ENCODE peak calls at places on chromosomes 5 and 9, in six cellular contexts. Y, N, G, Q, M and P are unnamed samples.
A peak's percentile ranks its signal among the peaks of the same experiment; 100 is the strongest.

GRCh38 chr5:103258957-103259704 is 568 bp downstream of the MACIR start:
- DNase-seq in G (peak; percentile 17), Q (peak; percentile 16), Y (peak; percentile 28), M (peak; percentile 65), N (peak; percentile 67), P (peak; percentile 90)

GRCh38 chr9:128555180-128555721 is 2.9 kb downstream of the SPTAN1 start:
- DNase-seq in Q (peak; percentile 85), G (peak; percentile 52), M (peak; percentile 82), N (no peak), Y (peak; percentile 78), P (peak; percentile 76)

GRCh38 chr5:149921597-149921996 is 23.0 kb downstream of the PDE6A start:
- DNase-seq in Q (no peak), G (no peak), N (no peak), M (no peak), Y (no peak), P (no peak)

GRCh38 chr9:37293664-37294524 is 128.6 kb upstream of the GRHPR start:
- DNase-seq in Q (no peak), G (peak; percentile 24), Y (no peak), M (no peak), N (no peak), P (no peak)

GRCh38 chr9:14424323-14424722 is 110.4 kb upstream of the NFIB start:
- DNase-seq in N (no peak), M (peak; percentile 28), Y (no peak), Q (no peak), G (no peak), P (no peak)

GRCh38 chr9:876425-876824 is 34.9 kb downstream of the DMRT1 start:
- DNase-seq in Q (no peak), M (no peak), G (no peak), Y (no peak), N (no peak), P (no peak)

GRCh38 chr9:130265431-130266235 is at the start of gene HMCN2:
- DNase-seq in Q (no peak), Y (no peak), G (no peak), N (peak; percentile 53), M (no peak), P (peak; percentile 86)

GRCh38 chr5:172403822-172404221 is 50.5 kb downstream of the SH3PXD2B start:
- DNase-seq in M (no peak), Q (no peak), G (no peak), N (no peak), Y (no peak), P (no peak)

GRCh38 chr9:2621678-2622360 is at the start of gene VLDLR:
- DNase-seq in Q (no peak), M (no peak), Y (no peak), N (peak; percentile 59), G (peak; percentile 25), P (peak; percentile 87)

GRCh38 chr5:175823731-175824525 is 47.5 kb upstream of the CPLX2 start:
- DNase-seq in Y (no peak), Q (no peak), M (no peak), G (no peak), N (no peak), P (peak; percentile 70)

GRCh38 chr5:85533324-85533723 is 1084.4 kb upstream of the COX7C start:
- DNase-seq in M (no peak), Q (no peak), G (no peak), N (no peak), Y (no peak), P (no peak)

GRCh38 chr9:93300585-93301081 is 116.7 kb downstream of the WNK2 start:
- DNase-seq in G (no peak), M (no peak), Q (no peak), N (peak; percentile 6), Y (no peak), P (peak; percentile 41)

GRCh38 chr5:148011407-148012124 is 52.2 kb upstream of the SPINK5 start:
- DNase-seq in G (peak; percentile 79), M (peak; percentile 98), Q (no peak), N (no peak), Y (peak; percentile 91), P (no peak)

GRCh38 chr9:29214162-29214520 is 1640.9 kb upstream of the C9orf72 start:
- DNase-seq in Y (no peak), M (peak; percentile 68), N (no peak), G (no peak), Q (no peak), P (peak; percentile 88)

GRCh38 chr5:13987843-13988464 is 43.5 kb upstream of the DNAH5 start:
- DNase-seq in N (peak; percentile 78), M (peak; percentile 95), G (peak; percentile 75), Y (peak; percentile 40), Q (peak; percentile 37), P (peak; percentile 83)

GRCh38 chr5:15823413-15823812 is 323.4 kb downstream of the FBXL7 start:
- DNase-seq in Y (peak; percentile 47), Q (no peak), N (no peak), G (no peak), M (no peak), P (no peak)

GRCh38 chr5:158880514-158881001 is 219.2 kb downstream of the EBF1 start:
- DNase-seq in G (peak; percentile 31), N (no peak), Y (no peak), M (peak; percentile 15), Q (no peak), P (no peak)

GRCh38 chr5:133247881-133248642 is 196.2 kb downstream of the HSPA4 start:
- DNase-seq in G (peak; percentile 71), Y (no peak), N (peak; percentile 77), M (no peak), Q (peak; percentile 74), P (peak; percentile 91)

GRCh38 chr9:68979538-68980314 is 34.2 kb downstream of the PRKACG start:
- DNase-seq in Q (no peak), G (no peak), M (no peak), N (no peak), Y (no peak), P (peak; percentile 60)

GRCh38 chr5:131981516-131981915 is 29.9 kb downstream of the ACSL6 start:
- DNase-seq in G (no peak), M (no peak), Q (no peak), N (no peak), Y (no peak), P (no peak)

GRCh38 chr5:138803285-138803684 is 50.1 kb downstream of the CTNNA1 start:
- DNase-seq in M (no peak), N (no peak), Q (no peak), Y (no peak), G (no peak), P (no peak)

GRCh38 chr5:150001660-150002493 is 1.3 kb downstream of the HMGXB3 start:
- DNase-seq in Y (peak; percentile 64), Q (peak; percentile 77), M (peak; percentile 84), G (peak; percentile 78), N (peak; percentile 39), P (peak; percentile 80)

DNA sequence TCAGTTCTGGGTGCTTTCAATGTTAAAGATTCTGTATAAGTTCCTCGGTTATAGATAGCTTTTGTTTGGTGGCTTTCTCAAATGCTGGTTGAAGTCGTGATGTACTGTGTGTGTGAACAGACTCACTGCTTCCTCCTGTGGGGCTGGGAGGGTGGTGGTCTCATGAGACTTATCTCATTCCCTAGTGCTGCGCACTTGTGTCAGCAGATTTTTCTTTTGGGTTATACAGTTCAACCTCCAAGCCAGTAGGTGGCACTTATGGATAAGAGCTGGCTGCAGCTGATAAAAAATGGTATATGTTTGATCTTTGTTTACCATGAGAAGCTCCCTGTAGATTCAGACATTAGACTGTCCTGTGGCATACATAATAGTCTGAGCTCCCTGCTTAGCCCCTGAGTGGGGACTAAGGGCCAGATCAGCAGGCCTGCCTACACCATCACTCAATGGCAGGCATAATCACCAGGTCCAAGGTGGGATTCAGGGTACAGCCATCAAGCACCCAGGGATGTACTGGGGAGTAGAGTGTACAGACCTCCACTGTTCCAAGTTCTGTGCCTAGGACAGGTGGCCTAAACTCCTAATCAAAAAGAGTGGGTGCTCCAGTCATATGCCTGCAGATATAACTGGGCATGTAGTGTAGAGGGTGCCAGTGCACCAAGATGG is 174.2 kb downstream of the OXCT1 start:
- DNase-seq in Q (no peak), G (no peak), N (no peak), Y (no peak), M (peak; percentile 38), P (peak; percentile 46)
- TF ChIP-seq CTCF in Q (peak; percentile 20), G (peak; percentile 23), N (peak; percentile 35), Y (peak; percentile 21), M (peak; percentile 68), P (peak; percentile 49)

GRCh38 chr5:68894673-68895072 is 199.1 kb upstream of the SLC30A5 start:
- DNase-seq in N (no peak), Q (no peak), M (no peak), Y (no peak), G (no peak), P (no peak)

GRCh38 chr5:68886814-68887213 is 207.0 kb upstream of the SLC30A5 start:
- DNase-seq in N (no peak), M (no peak), Q (no peak), G (no peak), Y (no peak), P (no peak)

DNA sequence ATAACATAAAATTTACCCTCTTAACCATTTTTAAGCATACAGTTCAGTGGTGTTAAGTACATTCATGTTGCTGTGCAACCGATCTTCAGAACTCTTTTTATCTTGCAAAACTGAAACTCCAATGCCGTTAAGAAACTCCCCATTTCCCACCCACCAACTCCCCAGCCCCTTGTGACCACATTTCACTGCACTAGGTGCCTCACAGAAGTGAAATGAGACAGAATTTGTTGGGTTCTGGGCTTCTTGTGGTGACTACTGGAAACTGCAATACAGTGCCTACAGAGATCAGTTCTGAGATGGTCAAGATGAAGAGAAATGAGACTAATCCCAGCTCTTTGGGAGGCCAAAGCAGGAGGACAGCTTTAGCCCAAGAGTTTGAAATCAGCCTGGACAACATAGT is 202.1 kb upstream of the SLC30A5 start:
- DNase-seq in G (no peak), M (no peak), Q (no peak), N (no peak), Y (no peak), P (no peak)
- H3K9ac ChIP-seq in G (no peak overlapping the region), M (no peak overlapping the region), Q (no peak overlapping the region), N (no peak overlapping the region), Y (no peak overlapping the region), P (no peak overlapping the region)

GRCh38 chr9:35666547-35666946 is 1.6 kb upstream of the ARHGEF39 start:
- DNase-seq in Q (no peak), M (no peak), Y (no peak), G (no peak), N (no peak), P (no peak)

GRCh38 chr9:35669331-35670145 is 4.2 kb upstream of the CA9 start:
- DNase-seq in Q (peak; percentile 98), N (no peak), M (peak; percentile 66), G (peak; percentile 46), Y (peak; percentile 40), P (no peak)

GRCh38 chr9:35665471-35665818 is 450 bp upstream of the ARHGEF39 start:
- DNase-seq in Y (no peak), G (no peak), Q (no peak), M (no peak), N (no peak), P (no peak)

GRCh38 chr9:35666045-35666444 is 1.1 kb upstream of the ARHGEF39 start:
- DNase-seq in Y (peak; percentile 16), G (no peak), M (no peak), Q (no peak), N (no peak), P (no peak)

DNA sequence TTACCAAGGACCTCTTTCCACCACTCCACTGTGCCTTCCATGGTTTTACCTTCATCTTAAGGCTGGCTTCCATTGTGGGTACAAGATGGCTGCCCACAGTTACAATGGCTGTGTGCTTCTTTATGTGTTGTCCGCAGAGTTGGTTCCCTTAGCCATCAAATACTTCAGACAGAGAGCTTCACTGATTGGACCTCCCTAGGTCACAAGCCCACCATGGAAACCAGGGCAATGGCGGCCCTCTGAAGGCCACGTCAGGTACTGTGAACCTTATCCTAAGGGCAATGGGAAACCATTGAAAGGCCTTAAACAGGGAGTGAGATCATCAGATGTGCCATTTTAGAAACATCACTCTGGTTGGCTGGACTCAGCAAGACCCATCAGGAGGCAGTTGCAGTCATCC is 2.9 kb upstream of the ARHGEF39 start:
- DNase-seq in N (no peak), M (no peak), Y (no peak), G (no peak), Q (no peak), P (no peak)
- H3K27ac ChIP-seq in N (no peak overlapping the region), M (no peak overlapping the region), Y (no peak overlapping the region), G (no peak overlapping the region), Q (no peak overlapping the region), P (no peak overlapping the region)

GRCh38 chr5:17132444-17133083 is 84.9 kb upstream of the BASP1 start:
- DNase-seq in M (peak; percentile 88), G (peak; percentile 72), Y (no peak), Q (no peak), N (peak; percentile 45), P (no peak)
- TF ChIP-seq CTCF in M (peak; percentile 94), G (peak; percentile 38), Y (peak; percentile 79), Q (peak; percentile 46), N (peak; percentile 44), P (peak; percentile 84)